ENCODE peak calls at places on chromosome 12, in eight cellular contexts. T, Y, U, A, N, I, K and J are unnamed samples.

GRCh38 chr12:97464241-97465011 is 1.8 kb downstream of the RMST start:
- DNase-seq in T (no peak), Y (peak), U (no peak), A (no peak), N (no peak), I (no peak), K (no peak), J (no peak)

GRCh38 chr12:116708826-116709756 is 28.8 kb downstream of the SPRING1 start:
- DNase-seq in T (peak), Y (no peak), U (no peak), A (peak), N (no peak), I (peak), K (no peak), J (peak)

GRCh38 chr12:64169999-64170398 is 52.1 kb downstream of the KICS2 start:
- DNase-seq in T (no peak), Y (no peak), U (no peak), A (no peak), N (no peak), I (no peak), K (no peak), J (no peak)

GRCh38 chr12:2297658-2298057 is 244.9 kb downstream of the CACNA1C start:
- DNase-seq in T (no peak), Y (no peak), U (no peak), A (no peak), N (no peak), I (no peak), K (no peak), J (no peak)

GRCh38 chr12:128120035-128120434 is 146.9 kb upstream of the TMEM132C start:
- DNase-seq in T (no peak), Y (no peak), U (no peak), A (no peak), N (no peak), I (no peak), K (no peak), J (no peak)

GRCh38 chr12:101619868-101620761 is 25.3 kb downstream of the MYBPC1 start:
- DNase-seq in T (no peak), Y (no peak), U (no peak), A (peak), N (no peak), I (no peak), K (no peak), J (no peak)

GRCh38 chr12:132319359-132319950 is 9.9 kb downstream of the GALNT9 start:
- DNase-seq in T (no peak), Y (no peak), U (no peak), A (no peak), N (no peak), I (no peak), K (no peak), J (no peak)

GRCh38 chr12:68871899-68872298 is 61.1 kb downstream of the CPM start:
- DNase-seq in T (peak), Y (no peak), U (no peak), A (no peak), N (peak), I (no peak), K (no peak), J (no peak)

GRCh38 chr12:2629051-2629450 is 165.7 kb upstream of the FKBP4 start:
- DNase-seq in T (no peak), Y (no peak), U (no peak), A (no peak), N (no peak), I (no peak), K (no peak), J (no peak)

GRCh38 chr12:92065018-92065499 is 80.6 kb downstream of the BTG1 start:
- DNase-seq in T (peak), Y (no peak), U (peak), A (peak), N (no peak), I (no peak), K (no peak), J (no peak)

GRCh38 chr12:15278816-15279658 is 43.3 kb upstream of the PTPRO start:
- DNase-seq in T (no peak), Y (no peak), U (peak), A (peak), N (no peak), I (peak), K (peak), J (no peak)

GRCh38 chr12:50686406-50686805 is 77.5 kb upstream of the ATF1 start:
- DNase-seq in T (no peak), Y (no peak), U (no peak), A (peak), N (no peak), I (no peak), K (no peak), J (no peak)

GRCh38 chr12:118061011-118061875 is at the start of gene WSB2:
- DNase-seq in T (peak), Y (peak), U (peak), A (peak), N (peak), I (peak), K (peak), J (peak)

GRCh38 chr12:26027401-26027800 is 68.9 kb downstream of the RASSF8 start:
- DNase-seq in T (no peak), Y (no peak), U (no peak), A (no peak), N (no peak), I (no peak), K (no peak), J (no peak)

GRCh38 chr12:111438501-111438900 is 32.8 kb downstream of the SH2B3 start:
- DNase-seq in T (no peak), Y (no peak), U (no peak), A (peak), N (peak), I (no peak), K (no peak), J (no peak)

GRCh38 chr12:12425616-12426015 is 68.7 kb downstream of the BORCS5 start:
- DNase-seq in T (no peak), Y (no peak), U (no peak), A (no peak), N (no peak), I (no peak), K (no peak), J (no peak)

GRCh38 chr12:124592481-124593160 is 25.2 kb upstream of the NCOR2 start:
- DNase-seq in T (no peak), Y (no peak), U (no peak), A (no peak), N (no peak), I (no peak), K (no peak), J (no peak)

GRCh38 chr12:55830601-55831406 is 1.4 kb upstream of the DNAJC14 start:
- DNase-seq in T (peak), Y (peak), U (peak), A (peak), N (peak), I (peak), K (peak), J (peak)

GRCh38 chr12:124538194-124539082 is 29.0 kb downstream of the NCOR2 start:
- DNase-seq in T (no peak), Y (no peak), U (no peak), A (no peak), N (no peak), I (no peak), K (peak), J (no peak)

GRCh38 chr12:88361493-88361892 is 218.8 kb downstream of the KITLG start:
- DNase-seq in T (peak), Y (no peak), U (no peak), A (no peak), N (no peak), I (no peak), K (no peak), J (no peak)

GRCh38 chr12:113240395-113240794 is 19.1 kb downstream of the TPCN1 start:
- DNase-seq in T (no peak), Y (no peak), U (no peak), A (no peak), N (no peak), I (no peak), K (no peak), J (no peak)

GRCh38 chr12:103783744-103784664 is 57.0 kb downstream of the NT5DC3 start:
- DNase-seq in T (no peak), Y (no peak), U (peak), A (peak), N (no peak), I (no peak), K (no peak), J (no peak)

GRCh38 chr12:63917864-63918742 is 73.6 kb downstream of the SRGAP1 start:
- DNase-seq in T (peak), Y (no peak), U (no peak), A (no peak), N (no peak), I (peak), K (no peak), J (peak)

GRCh38 chr12:71702590-71702989 is 16.7 kb downstream of the TMEM19 start:
- DNase-seq in T (no peak), Y (no peak), U (no peak), A (no peak), N (no peak), I (no peak), K (no peak), J (no peak)

GRCh38 chr12:67237231-67237630 is 31.9 kb upstream of the CAND1 start:
- DNase-seq in T (no peak), Y (no peak), U (no peak), A (no peak), N (no peak), I (no peak), K (no peak), J (no peak)

GRCh38 chr12:50088577-50089335 is 3.6 kb downstream of the SMARCD1 start:
- DNase-seq in T (peak), Y (no peak), U (no peak), A (peak), N (peak), I (peak), K (no peak), J (no peak)

GRCh38 chr12:120460157-120460556 is 9.4 kb downstream of the SRSF9 start:
- DNase-seq in T (no peak), Y (no peak), U (no peak), A (no peak), N (no peak), I (no peak), K (no peak), J (no peak)

GRCh38 chr12:49580572-49581535 is 12.9 kb upstream of the MCRS1 start:
- DNase-seq in T (peak), Y (peak), U (peak), A (peak), N (peak), I (peak), K (no peak), J (peak)

GRCh38 chr12:50765325-50765911 is 1.5 kb downstream of the ATF1 start:
- DNase-seq in T (peak), Y (no peak), U (no peak), A (peak), N (peak), I (peak), K (no peak), J (peak)

GRCh38 chr12:128339121-128339520 is 72.2 kb downstream of the TMEM132C start:
- DNase-seq in T (no peak), Y (no peak), U (no peak), A (no peak), N (no peak), I (no peak), K (no peak), J (no peak)

GRCh38 chr12:130424858-130425697 is 87.4 kb downstream of the PIWIL1 start:
- DNase-seq in T (no peak), Y (peak), U (no peak), A (no peak), N (no peak), I (no peak), K (no peak), J (no peak)

GRCh38 chr12:96208801-96209534 is 14.8 kb downstream of the ELK3 start:
- DNase-seq in T (no peak), Y (no peak), U (no peak), A (no peak), N (no peak), I (no peak), K (no peak), J (no peak)

GRCh38 chr12:58302487-58303011 is 361.2 kb downstream of the ATP23 start:
- DNase-seq in T (peak), Y (no peak), U (no peak), A (no peak), N (no peak), I (no peak), K (no peak), J (no peak)

GRCh38 chr12:55703976-55704761 is 3.5 kb downstream of the ITGA7 start:
- DNase-seq in T (peak), Y (no peak), U (peak), A (no peak), N (no peak), I (peak), K (no peak), J (no peak)

GRCh38 chr12:94260717-94261116 is 112.3 kb downstream of the PLXNC1 start:
- DNase-seq in T (no peak), Y (no peak), U (no peak), A (no peak), N (no peak), I (no peak), K (no peak), J (no peak)

GRCh38 chr12:28870839-28871440 is 278.1 kb upstream of the FAR2 start:
- DNase-seq in T (peak), Y (no peak), U (no peak), A (no peak), N (no peak), I (no peak), K (no peak), J (no peak)
- TF ChIP-seq POLR2A in T (no peak), Y (no peak), U (no peak), A (no peak), N (no peak), I (no peak), K (no peak), J (no peak)

DNA sequence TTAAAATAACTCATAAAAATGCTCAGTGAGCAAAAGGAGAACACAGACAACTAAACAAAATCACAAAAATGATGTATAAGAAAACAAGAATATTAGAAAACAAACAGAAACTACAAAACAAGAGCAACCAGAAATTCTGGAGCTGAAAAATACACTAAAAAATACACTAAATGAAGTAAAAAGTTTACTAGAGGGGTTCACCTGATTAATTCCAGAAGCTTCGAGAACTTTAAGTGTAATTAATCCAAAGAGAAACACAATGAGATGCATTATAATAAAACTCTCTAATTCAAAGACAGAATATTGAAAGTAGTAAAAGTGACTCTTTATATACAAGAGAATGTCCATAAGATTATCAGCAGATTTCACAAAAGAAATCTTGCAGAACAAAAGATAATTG is 558.4 kb downstream of the CCER1 start:
- DNase-seq in T (no peak), Y (no peak), U (no peak), A (no peak), N (no peak), I (no peak), K (no peak), J (no peak)
- TF ChIP-seq EP300 in T (no peak), Y (no peak), U (no peak), A (no peak), N (no peak), I (no peak), K (no peak), J (no peak)

GRCh38 chr12:76256341-76256740 is 91.9 kb downstream of the BBS10 start:
- DNase-seq in T (no peak), Y (no peak), U (no peak), A (no peak), N (no peak), I (no peak), K (no peak), J (no peak)

GRCh38 chr12:76256904-76257303 is 91.3 kb downstream of the BBS10 start:
- DNase-seq in T (no peak), Y (no peak), U (no peak), A (no peak), N (no peak), I (no peak), K (no peak), J (no peak)

GRCh38 chr12:76260390-76260748 is 87.8 kb downstream of the BBS10 start:
- DNase-seq in T (no peak), Y (no peak), U (no peak), A (no peak), N (no peak), I (no peak), K (no peak), J (no peak)

GRCh38 chr12:76259071-76259470 is 89.1 kb downstream of the BBS10 start:
- DNase-seq in T (no peak), Y (no peak), U (no peak), A (no peak), N (no peak), I (no peak), K (no peak), J (no peak)

DNA sequence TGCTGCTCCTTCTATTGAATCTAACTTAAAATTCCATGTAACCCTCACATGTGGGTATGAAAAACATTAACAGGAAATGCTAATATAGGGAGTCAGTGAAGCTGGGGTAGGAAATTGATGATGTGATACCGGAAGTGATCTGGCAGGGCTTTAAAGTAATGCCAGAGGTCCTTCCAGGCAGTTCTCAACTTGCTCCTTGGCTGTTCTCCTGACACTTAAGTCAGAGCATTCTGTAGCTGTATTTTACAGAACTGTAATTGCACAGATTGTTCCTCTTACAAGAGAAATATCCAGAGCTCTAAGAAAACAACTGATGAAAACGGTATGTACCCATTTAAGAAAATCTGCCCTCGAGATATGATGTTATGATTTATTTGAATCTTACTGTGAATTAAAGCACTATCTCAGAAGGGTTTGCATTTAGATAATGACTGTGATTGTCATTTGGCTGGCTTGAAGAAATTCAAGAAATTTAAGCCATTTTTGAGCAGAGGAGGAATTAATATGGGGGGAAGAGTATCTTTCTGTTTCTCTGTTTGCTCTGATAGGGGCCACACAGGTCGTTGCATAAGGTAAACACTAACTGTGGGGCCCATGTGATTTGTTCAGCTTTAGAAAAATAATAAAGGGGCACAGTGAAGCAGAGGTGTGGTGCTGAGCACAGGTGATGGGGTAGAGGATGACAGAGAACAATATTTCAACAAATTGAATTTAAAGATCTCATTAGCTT is 88.4 kb downstream of the BBS10 start:
- DNase-seq in T (no peak), Y (no peak), U (no peak), A (no peak), N (no peak), I (no peak), K (no peak), J (no peak)
- TF ChIP-seq POLR2A in T (no peak), Y (no peak), U (no peak), A (no peak), N (no peak), I (no peak), K (no peak), J (no peak)

GRCh38 chr12:42958271-42958674 is 368.7 kb upstream of the PRICKLE1 start:
- DNase-seq in T (no peak), Y (no peak), U (no peak), A (no peak), N (no peak), I (no peak), K (no peak), J (no peak)

GRCh38 chr12:42963993-42964392 is 374.4 kb upstream of the PRICKLE1 start:
- DNase-seq in T (no peak), Y (no peak), U (no peak), A (no peak), N (no peak), I (no peak), K (no peak), J (no peak)

GRCh38 chr12:42962384-42962783 is 372.8 kb upstream of the PRICKLE1 start:
- DNase-seq in T (no peak), Y (no peak), U (no peak), A (no peak), N (no peak), I (no peak), K (no peak), J (no peak)

GRCh38 chr12:42960087-42960527 is 370.6 kb upstream of the PRICKLE1 start:
- DNase-seq in T (peak), Y (no peak), U (no peak), A (no peak), N (no peak), I (no peak), K (no peak), J (no peak)

DNA sequence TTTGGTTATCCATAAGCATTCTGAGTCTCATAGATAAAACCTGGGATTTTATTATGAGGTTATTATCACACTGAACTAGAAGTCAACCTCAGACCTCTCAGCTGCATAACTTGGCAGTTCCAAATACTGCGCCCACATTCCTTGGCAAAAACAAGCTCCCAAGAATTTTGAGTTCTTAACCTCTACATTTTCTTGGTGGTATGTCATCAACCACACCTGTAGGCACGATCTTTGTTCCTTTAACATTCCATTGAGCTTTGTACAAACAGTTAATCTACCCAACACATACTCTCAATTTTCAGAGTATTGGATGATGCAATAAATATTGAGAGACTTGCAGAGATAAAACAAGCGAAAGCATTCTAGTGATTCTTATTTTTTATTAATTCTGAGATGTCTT is 371.8 kb upstream of the PRICKLE1 start:
- DNase-seq in T (peak), Y (no peak), U (no peak), A (no peak), N (no peak), I (no peak), K (no peak), J (no peak)
- TF ChIP-seq EP300 in T (peak), Y (no peak), U (no peak), A (no peak), N (no peak), I (no peak), K (no peak), J (peak)

GRCh38 chr12:57111046-57111698 is at the start of gene STAT6:
- DNase-seq in T (peak), Y (no peak), U (peak), A (peak), N (peak), I (peak), K (peak), J (peak)
- TF ChIP-seq POLR2A in T (peak), Y (no peak), U (peak), A (peak), N (peak), I (no peak), K (peak), J (no peak)

GRCh38 chr12:84604541-84604940 is 308.1 kb downstream of the SLC6A15 start:
- DNase-seq in T (no peak), Y (no peak), U (no peak), A (no peak), N (no peak), I (no peak), K (no peak), J (no peak)

GRCh38 chr12:84599539-84599938 is 313.1 kb downstream of the SLC6A15 start:
- DNase-seq in T (no peak), Y (no peak), U (no peak), A (no peak), N (no peak), I (no peak), K (no peak), J (no peak)

GRCh38 chr12:84605988-84606387 is 306.6 kb downstream of the SLC6A15 start:
- DNase-seq in T (no peak), Y (no peak), U (no peak), A (no peak), N (no peak), I (no peak), K (no peak), J (no peak)

GRCh38 chr12:84596276-84596675 is 316.3 kb downstream of the SLC6A15 start:
- DNase-seq in T (no peak), Y (no peak), U (no peak), A (no peak), N (no peak), I (no peak), K (no peak), J (no peak)

DNA sequence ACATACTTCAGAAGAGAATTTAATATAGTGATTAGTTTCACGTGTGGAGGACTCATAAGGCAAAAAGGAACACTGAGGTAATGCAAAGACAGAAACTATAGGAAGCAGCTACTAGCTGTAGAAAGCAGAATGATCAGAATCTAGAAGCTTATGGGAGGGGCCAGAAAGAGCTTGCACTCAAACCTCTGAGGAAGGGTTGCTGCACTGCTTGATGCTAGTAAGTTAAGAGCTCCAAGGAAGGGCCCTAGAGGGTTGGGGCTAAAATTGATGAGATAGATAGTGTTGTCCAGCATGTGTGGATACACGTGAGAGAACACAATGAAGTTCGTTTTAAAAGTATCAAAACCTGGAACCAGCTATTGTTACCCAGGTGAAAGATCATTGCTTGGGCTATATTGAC is 311.1 kb downstream of the SLC6A15 start:
- DNase-seq in T (no peak), Y (no peak), U (no peak), A (no peak), N (no peak), I (no peak), K (no peak), J (no peak)
- TF ChIP-seq EP300 in T (no peak), Y (no peak), U (no peak), A (no peak), N (no peak), I (no peak), K (no peak), J (no peak)

GRCh38 chr12:53481957-53482586 is 17.2 kb downstream of the MAP3K12 start:
- DNase-seq in T (peak), Y (no peak), U (peak), A (no peak), N (no peak), I (no peak), K (no peak), J (no peak)
- TF ChIP-seq POLR2A in T (no peak), Y (peak), U (no peak), A (no peak), N (peak), I (no peak), K (no peak), J (no peak)